ENCODE peak calls at places on chromosomes 13 and 19, in ten cellular contexts. V is H54, F is Calu3, L is left cardiac atrium, Z is mucosa of gallbladder, G is left lung, U is midbrain, D is T-helper 2 cell, J is Ammon's horn, T is A549. K is an unnamed sample.

GRCh38 chr19:46608178-46608577 is 7.0 kb downstream of the CALM3 start:
- DNase-seq in L (peak; percentile 12), V (no peak), G (no peak), Z (no peak), T (no peak), J (no peak), U (no peak), D (no peak), F (no peak), K (no peak)

GRCh38 chr19:52748336-52748950 is 13.6 kb upstream of the ZNF611 start:
- DNase-seq in T (peak; percentile 19), V (no peak), L (peak; percentile 41), D (peak; percentile 24), Z (no peak), J (peak; percentile 41), G (no peak), U (peak; percentile 47), F (no peak), K (no peak)

GRCh38 chr19:10655457-10656312 is 1.5 kb downstream of the ILF3 start:
- DNase-seq in D (no peak), Z (no peak), J (no peak), F (peak; percentile 4), V (no peak), U (peak; percentile 32), L (no peak), T (peak; percentile 17), G (no peak), K (no peak)

GRCh38 chr19:10920288-10920655 is 8.2 kb downstream of the YIPF2 start:
- DNase-seq in J (no peak), F (no peak), Z (no peak), U (no peak), L (no peak), T (no peak), D (no peak), G (no peak), V (no peak), K (no peak)

GRCh38 chr19:57664269-57665127 is 4.2 kb upstream of the ZSCAN4 start:
- DNase-seq in J (peak; percentile 47), L (peak; percentile 68), T (no peak), U (peak; percentile 51), F (peak; percentile 49), V (peak; percentile 76), G (peak; percentile 85), D (no peak), Z (peak; percentile 22), K (no peak)

GRCh38 chr13:24107955-24108614 is 52.4 kb upstream of the SPATA13 start:
- DNase-seq in J (no peak), F (no peak), V (no peak), G (no peak), L (no peak), Z (no peak), T (no peak), D (no peak), U (no peak), K (no peak)

GRCh38 chr13:76222511-76222910 is 586.4 kb downstream of the LMO7 start:
- DNase-seq in U (no peak), D (no peak), T (no peak), G (no peak), V (no peak), L (no peak), F (no peak), Z (no peak), J (no peak), K (no peak)

GRCh38 chr13:40394304-40394983 is 272.0 kb downstream of the FOXO1 start:
- DNase-seq in F (no peak), U (no peak), J (no peak), D (no peak), V (no peak), T (no peak), G (no peak), L (no peak), Z (no peak), K (no peak)

GRCh38 chr13:30032263-30032662 is 181.8 kb upstream of the UBL3 start:
- DNase-seq in V (no peak), F (no peak), U (no peak), G (no peak), T (no peak), Z (no peak), D (no peak), J (no peak), L (no peak), K (no peak)

GRCh38 chr19:1690570-1691307 is 38.3 kb upstream of the TCF3 start:
- DNase-seq in D (peak; percentile 35), V (no peak), Z (no peak), J (no peak), L (peak; percentile 40), T (no peak), F (peak; percentile 82), U (no peak), G (no peak), K (peak; percentile 26)

GRCh38 chr19:54654447-54655321 is 8.1 kb upstream of the LILRB4 start:
- DNase-seq in L (no peak), G (no peak), T (no peak), F (no peak), J (no peak), V (no peak), Z (no peak), D (no peak), U (no peak), K (no peak)

GRCh38 chr19:45908956-45909355 is 5.6 kb downstream of the NANOS2 start:
- DNase-seq in U (no peak), V (no peak), L (no peak), F (no peak), T (no peak), J (no peak), D (no peak), Z (no peak), G (no peak), K (no peak)

GRCh38 chr13:108558489-108558888 is 70.9 kb upstream of the MYO16 start:
- DNase-seq in J (no peak), U (no peak), G (no peak), L (no peak), T (no peak), Z (no peak), V (no peak), F (no peak), D (no peak), K (no peak)

GRCh38 chr19:35118268-35119026 is 2.8 kb downstream of the FXYD3 start:
- DNase-seq in T (no peak), L (no peak), Z (no peak), V (no peak), U (no peak), D (no peak), F (no peak), G (no peak), J (no peak), K (no peak)

GRCh38 chr19:42292042-42292960 is 9.6 kb upstream of the PRR19 start:
- DNase-seq in U (no peak), D (no peak), F (no peak), L (no peak), G (no peak), Z (no peak), J (no peak), T (no peak), V (no peak), K (no peak)

GRCh38 chr19:19514215-19514633 is 1.1 kb downstream of the TSSK6 start:
- DNase-seq in L (peak; percentile 87), V (no peak), Z (peak; percentile 76), T (no peak), G (peak; percentile 84), F (no peak), J (no peak), U (no peak), D (no peak), K (no peak)

GRCh38 chr19:15836595-15837398 is 21.3 kb upstream of the OR10H1 start:
- DNase-seq in V (peak; percentile 80), D (peak; percentile 94), G (peak; percentile 97), Z (peak; percentile 97), J (peak; percentile 98), T (peak; percentile 95), U (peak; percentile 97), L (peak; percentile 98), F (peak; percentile 90), K (peak; percentile 86)

K was measured in activated T-helper 1 cell treated with anti-CD3 and anti-CD28 coated beads, Interleukin-2, amount 50 U/mL, for 16 hours.